ENCODE peak calls at places on chromosomes 12 and 14, in eight cellular contexts. V is cerebellar cortex; A is RPMI7951; W is central memory CD4-positive, alpha-beta T cell; C is fibroblast of pulmonary artery; G is foreskin fibroblast; L is activated T-cell treated with anti-CD3 and anti-CD28 coated beads for 48 hours; H is left ventricle myocardium inferior. Y is an unnamed sample.

GRCh38 chr12:87779858-87780498 is 249.2 kb downstream of the C12orf50 start:
- DNase-seq in A (no peak), W (no peak), G (no peak), C (no peak), V (no peak), H (no peak), L (no peak), Y (no peak)

GRCh38 chr12:116125084-116125483 is 152.4 kb downstream of the MED13L start:
- DNase-seq in C (no peak), W (no peak), H (no peak), G (no peak), L (no peak), A (no peak), V (no peak), Y (no peak)

GRCh38 chr12:64610092-64610659 is at the start of gene RASSF3:
- DNase-seq in H (peak), L (peak), A (peak), V (peak), C (peak), G (peak), W (peak), Y (peak)

GRCh38 chr14:100222219-100223093 is 16.5 kb upstream of the YY1 start:
- DNase-seq in W (no peak), L (no peak), G (no peak), A (no peak), H (no peak), C (no peak), V (no peak), Y (peak)

GRCh38 chr12:105317942-105318614 is 12.4 kb upstream of the C12orf75 start:
- DNase-seq in H (no peak), V (no peak), L (no peak), A (peak), G (no peak), W (no peak), C (no peak), Y (no peak)

GRCh38 chr12:60148109-60148508 is 552.3 kb downstream of the SLC16A7 start:
- DNase-seq in H (no peak), L (no peak), G (peak), C (peak), W (no peak), V (no peak), A (peak), Y (no peak)

GRCh38 chr14:28577711-28578131 is 188.9 kb upstream of the FOXG1 start:
- DNase-seq in L (no peak), A (peak), C (peak), G (peak), V (no peak), W (no peak), H (no peak), Y (no peak)

GRCh38 chr14:93426750-93427149 is 4.0 kb upstream of the UNC79 start:
- DNase-seq in H (no peak), V (no peak), L (no peak), C (no peak), G (no peak), A (no peak), W (no peak), Y (no peak)

GRCh38 chr14:35814371-35815005 is 5.4 kb upstream of the RALGAPA1 start:
- DNase-seq in A (peak), L (peak), H (no peak), W (peak), V (peak), C (peak), G (no peak), Y (peak)

GRCh38 chr14:34935552-34935951 is 47.2 kb upstream of the SRP54 start:
- DNase-seq in V (no peak), W (no peak), H (no peak), A (no peak), L (no peak), C (no peak), G (no peak), Y (no peak)

GRCh38 chr12:119589087-119589486 is 4.5 kb upstream of the TMEM233 start:
- DNase-seq in G (peak), W (no peak), L (no peak), A (peak), V (no peak), C (peak), H (no peak), Y (no peak)

GRCh38 chr14:65709576-65709975 is 297.0 kb downstream of the FUT8 start:
- DNase-seq in W (no peak), H (no peak), G (no peak), A (no peak), C (peak), L (no peak), V (peak), Y (no peak)

GRCh38 chr12:95838125-95838524 is 20.6 kb upstream of the SNRPF start:
- DNase-seq in A (peak), H (no peak), G (peak), L (no peak), C (no peak), W (no peak), V (no peak), Y (no peak)

GRCh38 chr12:42981379-42981778 is 391.8 kb upstream of the PRICKLE1 start:
- DNase-seq in W (no peak), C (no peak), V (no peak), G (peak), L (no peak), H (no peak), A (peak), Y (no peak)

GRCh38 chr12:15688838-15689237 is 100.3 kb downstream of the EPS8 start:
- DNase-seq in W (no peak), C (peak), H (no peak), A (peak), L (no peak), G (no peak), V (peak), Y (no peak)

GRCh38 chr12:6792522-6793201 is 3.3 kb downstream of the CD4 start:
- DNase-seq in H (peak), L (no peak), G (no peak), W (peak), A (no peak), V (no peak), C (peak), Y (no peak)

GRCh38 chr12:83106873-83107272 is 420.2 kb downstream of the TMTC2 start:
- DNase-seq in W (no peak), C (no peak), H (no peak), G (no peak), A (no peak), V (no peak), L (no peak), Y (no peak)

GRCh38 chr12:109393437-109394345 is 46.0 kb downstream of the MYO1H start:
- DNase-seq in C (peak), G (peak), A (peak), V (peak), L (peak), H (no peak), W (peak), Y (peak)

GRCh38 chr12:104279164-104279563 is 24.4 kb upstream of the EID3 start:
- DNase-seq in W (no peak), H (no peak), V (no peak), G (no peak), A (no peak), C (peak), L (no peak), Y (no peak)

GRCh38 chr12:127455347-127456265 is 811.4 kb upstream of the TMEM132C start:
- DNase-seq in V (peak), L (no peak), G (no peak), A (no peak), H (no peak), C (no peak), W (no peak), Y (no peak)

GRCh38 chr14:87148655-87149054 is 844.3 kb downstream of the GALC start:
- DNase-seq in L (no peak), V (no peak), C (no peak), W (no peak), H (no peak), A (no peak), G (peak), Y (no peak)

GRCh38 chr12:106580671-106581508 is 1.9 kb upstream of the RFX4 start:
- DNase-seq in A (no peak), L (no peak), G (no peak), H (no peak), W (no peak), C (no peak), V (no peak), Y (no peak)

GRCh38 chr12:879641-880040 is 69.9 kb downstream of the RAD52 start:
- DNase-seq in V (no peak), C (peak), L (no peak), H (no peak), A (peak), G (peak), W (no peak), Y (no peak)

GRCh38 chr12:42235426-42235825 is 2.6 kb downstream of the YAF2 start:
- DNase-seq in H (no peak), L (no peak), V (no peak), A (no peak), C (no peak), W (no peak), G (no peak), Y (no peak)

GRCh38 chr14:59711083-59711482 is 134.5 kb upstream of the CCDC175 start:
- DNase-seq in A (no peak), L (no peak), G (no peak), V (no peak), W (no peak), H (no peak), C (no peak), Y (no peak)